ENCODE peak calls at places on chromosomes 3 and 15, in six cellular contexts. L is ELF-1; M is GM12865; V is activated CD4-positive, CD25-positive, alpha-beta regulatory T cell; I is MCF 10A; R is activated T-cell treated with anti-CD3 and anti-CD28 coated beads for 24 hours. J is an unnamed sample.

GRCh38 chr3:67192466-67192865 is 194.4 kb downstream of the KBTBD8 start:
- DNase-seq in L (no peak), M (no peak), V (no peak), I (no peak), R (no peak), J (no peak)

GRCh38 chr3:152050782-152051405 is 177.5 kb downstream of the SUCNR1 start:
- DNase-seq in L (no peak), M (no peak), V (no peak), I (no peak), R (no peak), J (no peak)

GRCh38 chr15:25088261-25088790 is 133.5 kb downstream of the SNRPN start:
- DNase-seq in L (no peak), M (no peak), V (no peak), I (no peak), R (no peak), J (no peak)

GRCh38 chr15:26772588-26773484 is at the start of gene GABRB3:
- DNase-seq in L (no peak), M (no peak), V (no peak), I (no peak), R (no peak), J (peak)

GRCh38 chr3:42578054-42578453 is 3.7 kb downstream of the SEC22C start:
- DNase-seq in L (no peak), M (no peak), V (no peak), I (no peak), R (no peak), J (no peak)

GRCh38 chr3:131692356-131692755 is 189.6 kb upstream of the MRPL3 start:
- DNase-seq in L (no peak), M (no peak), V (no peak), I (no peak), R (no peak), J (no peak)

GRCh38 chr15:99452010-99452409 is 113.8 kb upstream of the MEF2A start:
- DNase-seq in L (no peak), M (no peak), V (no peak), I (no peak), R (no peak), J (no peak)

GRCh38 chr3:49022751-49023171 is 840 bp downstream of the NDUFAF3 start:
- DNase-seq in L (peak), M (peak), V (no peak), I (peak), R (no peak), J (peak)

GRCh38 chr15:100250166-100250800 is 91.5 kb downstream of the ADAMTS17 start:
- DNase-seq in L (no peak), M (no peak), V (no peak), I (no peak), R (no peak), J (no peak)

GRCh38 chr15:29127506-29128430 is 141.9 kb downstream of the NSMCE3 start:
- DNase-seq in L (peak), M (no peak), V (no peak), I (no peak), R (no peak), J (peak)

GRCh38 chr15:27095809-27096580 is 125.0 kb downstream of the GABRG3 start:
- DNase-seq in L (no peak), M (no peak), V (no peak), I (no peak), R (no peak), J (peak)

GRCh38 chr3:133892546-133893231 is 3.0 kb downstream of the RAB6B start:
- DNase-seq in L (no peak), M (no peak), V (no peak), I (no peak), R (no peak), J (no peak)

GRCh38 chr15:100114100-100114499 is 227.7 kb downstream of the ADAMTS17 start:
- DNase-seq in L (peak), M (no peak), V (no peak), I (no peak), R (no peak), J (no peak)

GRCh38 chr3:133851266-133851906 is 44.3 kb downstream of the RAB6B start:
- DNase-seq in L (no peak), M (peak), V (no peak), I (no peak), R (no peak), J (peak)

GRCh38 chr3:185717121-185717520 is 107.7 kb downstream of the IGF2BP2 start:
- DNase-seq in L (no peak), M (no peak), V (no peak), I (peak), R (no peak), J (no peak)

J was measured in mesendoderm.